ENCODE peak calls at places on chromosomes 16 and 17, in five cellular contexts. R is HCT116, J is HepG2, U is H1, M is GM12878. E is an unnamed sample.
A peak's percentile ranks its signal among the peaks of the same experiment; 100 is the strongest.

GRCh38 chr17:47615766-47616424 is 33.8 kb upstream of the KPNB1 start:
- DNase-seq in R (peak; percentile 52), J (peak; percentile 52), U (no peak), M (peak; percentile 16), E (peak; percentile 27)

GRCh38 chr16:9123871-9124270 is 32.4 kb downstream of the HAPSTR1 start:
- DNase-seq in R (peak; percentile 54), J (no peak), U (peak; percentile 33), M (no peak), E (no peak)

GRCh38 chr16:4660454-4661007 is 32.8 kb upstream of the NUDT16L1 start:
- DNase-seq in R (no peak), J (peak; percentile 84), U (no peak), M (no peak), E (no peak)

GRCh38 chr17:79388556-79389295 is 222.1 kb downstream of the RBFOX3 start:
- DNase-seq in R (peak; percentile 18), J (peak; percentile 34), U (peak; percentile 82), M (no peak), E (peak; percentile 74)

GRCh38 chr16:48531011-48531962 is 78.7 kb downstream of the N4BP1 start:
- DNase-seq in R (no peak), J (no peak), U (no peak), M (no peak), E (no peak)

GRCh38 chr17:6482105-6482455 is 37.8 kb downstream of the PIMREG start:
- DNase-seq in R (no peak), J (no peak), U (no peak), M (no peak), E (no peak)

GRCh38 chr16:3789375-3790067 is 72.2 kb upstream of the TRAP1 start:
- DNase-seq in R (no peak), J (no peak), U (no peak), M (peak; percentile 64), E (no peak)

GRCh38 chr17:8151641-8152111 is 528 bp downstream of the PER1 start:
- DNase-seq in R (no peak), J (no peak), U (no peak), M (no peak), E (no peak)

GRCh38 chr17:81285179-81285878 is 9.8 kb downstream of the SLC38A10 start:
- DNase-seq in R (no peak), J (no peak), U (no peak), M (no peak), E (peak; percentile 80)

GRCh38 chr16:88649924-88650748 is 717 bp downstream of the CYBA start:
- DNase-seq in R (no peak), J (peak; percentile 43), U (peak; percentile 70), M (no peak), E (peak; percentile 73)

GRCh38 chr17:4994081-4994595 is 3.2 kb downstream of the INCA1 start:
- DNase-seq in R (no peak), J (no peak), U (no peak), M (no peak), E (no peak)

GRCh38 chr17:47934856-47935255 is 6.5 kb upstream of the PNPO start:
- DNase-seq in R (no peak), J (no peak), U (no peak), M (no peak), E (no peak)

GRCh38 chr17:45287526-45288264 is 25.8 kb upstream of the SPATA32 start:
- DNase-seq in R (no peak), J (no peak), U (no peak), M (no peak), E (peak; percentile 30)

GRCh38 chr17:72334205-72334604 is 213.4 kb downstream of the SOX9 start:
- DNase-seq in R (no peak), J (no peak), U (no peak), M (no peak), E (no peak)

GRCh38 chr17:46738544-46738943 is 79.9 kb downstream of the WNT3 start:
- DNase-seq in R (no peak), J (no peak), U (no peak), M (no peak), E (no peak)

GRCh38 chr17:63495471-63495870 is 18.6 kb downstream of the ACE start:
- DNase-seq in R (no peak), J (no peak), U (no peak), M (no peak), E (no peak)

GRCh38 chr17:28849281-28849680 is 5.5 kb upstream of the ERAL1 start:
- DNase-seq in R (no peak), J (no peak), U (no peak), M (no peak), E (peak; percentile 55)

GRCh38 chr16:27677300-27677699 is 127.4 kb downstream of the KATNIP start:
- DNase-seq in R (no peak), J (peak; percentile 21), U (no peak), M (no peak), E (no peak)

GRCh38 chr17:78325076-78325712 is 34.7 kb downstream of the SOCS3 start:
- DNase-seq in R (no peak), J (no peak), U (no peak), M (no peak), E (no peak)

GRCh38 chr16:55154956-55155355 is 169.0 kb upstream of the IRX6 start:
- DNase-seq in R (no peak), J (no peak), U (no peak), M (no peak), E (no peak)

GRCh38 chr16:3022697-3023414 is 886 bp downstream of the HCFC1R1 start:
- DNase-seq in R (no peak), J (no peak), U (peak; percentile 53), M (no peak), E (peak; percentile 24)

GRCh38 chr17:57326348-57326747 is 70.0 kb downstream of the MSI2 start:
- DNase-seq in R (no peak), J (no peak), U (no peak), M (no peak), E (no peak)

GRCh38 chr16:2532494-2533141 is 1.4 kb upstream of the CEMP1 start:
- DNase-seq in R (peak; percentile 64), J (peak; percentile 66), U (peak; percentile 86), M (peak; percentile 39), E (peak; percentile 56)

GRCh38 chr17:80980397-80981061 is 11.1 kb upstream of the CHMP6 start:
- DNase-seq in R (no peak), J (no peak), U (no peak), M (no peak), E (no peak)

GRCh38 chr17:61307905-61308886 is 91.4 kb upstream of the TBX2 start:
- DNase-seq in R (no peak), J (no peak), U (no peak), M (no peak), E (no peak)

GRCh38 chr16:31043898-31044481 is 10.6 kb downstream of the STX4 start:
- DNase-seq in R (no peak), J (no peak), U (no peak), M (no peak), E (no peak)

GRCh38 chr17:57603541-57603940 is 141.6 kb downstream of the CCDC182 start:
- DNase-seq in R (no peak), J (no peak), U (no peak), M (no peak), E (no peak)

DNA sequence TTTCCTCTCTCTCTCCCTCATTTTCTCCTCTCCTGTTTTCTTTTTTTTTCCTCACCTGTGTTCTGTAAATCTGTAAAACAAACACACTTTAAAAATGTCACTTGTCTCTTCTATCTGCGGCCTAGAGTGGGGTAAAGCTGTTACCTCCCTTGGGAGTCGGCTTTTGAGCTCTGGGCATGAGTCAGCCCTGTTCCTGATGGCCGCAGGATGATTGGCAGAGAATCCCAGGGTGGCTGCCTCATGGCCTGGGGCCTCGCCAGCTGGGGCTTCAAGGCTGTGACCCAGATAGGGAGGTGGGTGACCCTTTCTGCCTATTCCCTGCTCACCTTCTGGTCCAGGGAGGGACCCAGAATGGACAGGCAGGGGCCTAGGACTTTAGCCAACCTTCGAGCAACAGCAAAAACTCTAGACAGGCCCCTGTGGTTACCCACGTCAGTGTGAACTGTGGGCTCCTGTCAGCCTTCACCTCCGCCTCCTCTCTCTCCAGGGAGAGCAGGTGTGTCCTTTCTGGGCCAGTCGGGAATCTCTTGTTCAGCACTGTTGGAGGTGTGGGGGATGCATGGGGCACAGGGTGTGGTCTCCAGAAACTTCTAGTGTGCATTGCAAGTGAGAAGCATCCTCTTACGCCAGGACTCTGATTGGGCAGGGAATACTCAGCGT is 87.4 kb downstream of the RAP1GAP2 start:
- DNase-seq in R (no peak), J (peak; percentile 39), U (no peak), M (no peak), E (no peak)
- TF ChIP-seq SRF in R (no peak), J (no peak), U (no peak), M (no peak), E (no peak)

GRCh38 chr16:56988948-56989945 is at the start of gene NLRC5:
- DNase-seq in R (peak; percentile 22), J (peak; percentile 52), U (peak; percentile 76), M (no peak), E (no peak)
- TF ChIP-seq SRF in R (no peak), J (no peak), U (no peak), M (no peak), E (no peak)

GRCh38 chr16:6889106-6889505 is 443.5 kb upstream of the RBFOX1 start:
- DNase-seq in R (no peak), J (no peak), U (no peak), M (no peak), E (no peak)

GRCh38 chr16:6888536-6888935 is 444.1 kb upstream of the RBFOX1 start:
- DNase-seq in R (no peak), J (no peak), U (no peak), M (no peak), E (no peak)

GRCh38 chr16:6880263-6880662 is 452.4 kb upstream of the RBFOX1 start:
- DNase-seq in R (no peak), J (no peak), U (no peak), M (no peak), E (no peak)

DNA sequence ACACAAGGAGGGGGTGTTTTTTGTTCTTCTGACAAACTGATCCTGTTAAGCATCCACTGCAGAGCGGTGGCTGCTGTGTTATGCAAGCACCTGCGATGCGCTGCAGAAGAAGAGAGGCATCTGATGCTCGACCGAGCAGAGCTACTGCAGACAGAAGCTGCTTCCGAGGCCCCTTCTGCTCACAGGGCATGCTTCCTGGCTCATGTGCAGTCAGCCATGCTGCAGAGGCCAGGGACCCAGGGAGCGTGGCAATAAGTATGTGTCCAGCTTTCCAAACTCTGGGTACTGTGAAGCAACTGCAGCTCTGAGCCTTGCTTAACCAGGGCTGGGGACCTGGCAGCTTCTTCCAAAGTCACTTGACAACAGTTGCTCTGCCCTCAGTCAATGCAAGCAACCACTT is 448.6 kb upstream of the RBFOX1 start:
- DNase-seq in R (no peak), J (no peak), U (no peak), M (no peak), E (no peak)
- TF ChIP-seq SRF in R (no peak), J (no peak), U (no peak), M (no peak), E (no peak)

DNA sequence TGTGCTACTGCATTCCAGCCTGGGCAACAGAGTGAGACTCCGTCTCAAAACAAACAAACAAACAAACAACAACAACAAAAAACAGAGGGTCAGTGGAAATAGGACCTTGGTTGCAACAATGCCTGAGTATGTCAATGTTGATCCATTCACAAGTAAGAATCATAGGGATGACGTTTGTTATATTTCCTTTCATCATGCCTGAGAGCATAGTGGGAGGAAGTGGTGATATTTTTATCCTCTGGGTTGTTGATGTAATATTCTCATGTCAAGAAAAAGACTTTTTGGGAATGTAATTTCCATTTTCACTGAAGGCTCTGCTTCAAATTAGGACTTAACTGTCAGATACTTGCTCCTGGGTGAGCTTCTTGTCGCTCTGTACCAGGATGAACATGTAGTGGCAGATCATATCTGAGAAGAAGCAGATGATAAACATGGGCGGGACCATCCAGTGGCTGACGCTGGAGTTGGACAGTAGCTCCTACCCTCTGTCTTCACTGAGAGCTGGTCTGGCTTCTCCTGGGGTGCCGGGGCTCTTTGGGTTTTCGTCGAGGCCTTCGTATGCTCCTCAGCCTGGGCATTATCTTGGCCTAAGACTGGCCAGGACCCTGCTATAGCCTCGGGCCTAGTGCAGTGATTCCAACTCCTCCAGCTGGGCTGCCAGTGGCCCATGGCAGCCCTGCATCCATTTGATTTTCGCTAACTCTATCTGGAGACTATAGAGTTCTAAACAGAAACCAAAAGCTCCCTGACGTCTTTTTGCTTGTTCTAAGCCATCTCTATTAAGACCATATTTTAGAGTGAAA is 19.6 kb downstream of the CYB5B start:
- DNase-seq in R (no peak), J (no peak), U (no peak), M (no peak), E (no peak)
- TF ChIP-seq SRF in R (no peak), J (no peak), U (no peak), M (no peak), E (no peak)

E was measured in K562.